ENCODE peak calls at places on chromosomes 16 and 17, in eight cellular contexts. K, U, G, X, Q, P, I and C are unnamed samples. For H3K36me3, the result is how much of the 10 kb centered on the place peaks cover.

GRCh38 chr16:62213763-62214162 is 177.5 kb upstream of the CDH8 start:
- DNase-seq in Q (no peak), U (no peak), P (no peak), X (no peak), I (no peak), K (no peak), G (no peak), C (no peak)

GRCh38 chr17:2054262-2054739 is 602 bp upstream of the HIC1 start:
- DNase-seq in P (no peak), U (peak), K (peak), Q (no peak), G (no peak), X (no peak), I (no peak), C (no peak)

GRCh38 chr17:57425903-57426574 is 169.7 kb downstream of the MSI2 start:
- DNase-seq in P (no peak), X (no peak), I (no peak), G (no peak), K (no peak), U (no peak), Q (no peak), C (peak)

GRCh38 chr17:62727916-62728672 is 80.0 kb downstream of the MARCHF10 start:
- DNase-seq in K (no peak), U (no peak), X (no peak), Q (no peak), G (no peak), I (no peak), P (no peak), C (no peak)

GRCh38 chr17:43873091-43873490 is 26.1 kb downstream of the CD300LG start:
- DNase-seq in Q (peak), K (no peak), P (no peak), I (no peak), U (no peak), X (no peak), G (peak), C (no peak)

GRCh38 chr17:18145811-18146210 is 37.3 kb downstream of the MYO15A start:
- DNase-seq in U (no peak), Q (no peak), I (no peak), G (no peak), P (no peak), K (no peak), X (no peak), C (no peak)

GRCh38 chr16:85539084-85539483 is 74.0 kb upstream of the GSE1 start:
- DNase-seq in P (no peak), I (no peak), X (no peak), Q (no peak), U (no peak), K (no peak), G (no peak), C (no peak)

GRCh38 chr16:86016201-86016965 is 117.4 kb downstream of the IRF8 start:
- DNase-seq in G (peak), K (no peak), X (peak), I (no peak), Q (peak), P (peak), U (peak), C (peak)

GRCh38 chr16:84062734-84063640 is 20.4 kb upstream of the SLC38A8 start:
- DNase-seq in K (peak), X (peak), U (peak), P (peak), Q (peak), I (peak), G (peak), C (peak)

GRCh38 chr17:57672205-57672632 is 72.9 kb downstream of the CCDC182 start:
- DNase-seq in Q (no peak), K (no peak), G (peak), U (peak), X (no peak), P (peak), I (peak), C (no peak)

GRCh38 chr16:81265658-81266451 is 27.4 kb downstream of the BCO1 start:
- DNase-seq in I (peak), K (no peak), U (peak), P (peak), X (no peak), G (peak), Q (peak), C (no peak)

GRCh38 chr16:19127205-19127604 is 13.4 kb downstream of the ITPRIPL2 start:
- DNase-seq in X (no peak), U (no peak), Q (no peak), K (no peak), P (no peak), I (no peak), G (no peak), C (no peak)

GRCh38 chr16:87860553-87861299 is 8.6 kb downstream of the SLC7A5 start:
- DNase-seq in K (no peak), G (no peak), X (no peak), P (no peak), I (no peak), Q (no peak), U (peak), C (no peak)

GRCh38 chr17:67602974-67603373 is 114.8 kb upstream of the NOL11 start:
- DNase-seq in G (peak), U (peak), P (no peak), X (peak), I (no peak), Q (peak), K (peak), C (peak)

GRCh38 chr16:89409161-89409711 is 81.1 kb downstream of the ANKRD11 start:
- DNase-seq in G (no peak), Q (peak), P (no peak), I (no peak), U (peak), K (peak), X (no peak), C (peak)

GRCh38 chr17:44925731-44926697 is 10.7 kb upstream of the GFAP start:
- DNase-seq in P (peak), X (no peak), G (no peak), U (no peak), I (no peak), Q (no peak), K (no peak), C (no peak)

GRCh38 chr16:68382296-68382718 is 66.0 kb downstream of the SMPD3 start:
- DNase-seq in K (peak), I (no peak), G (peak), X (no peak), U (no peak), Q (peak), P (no peak), C (no peak)

GRCh38 chr17:8679136-8679535 is 48.6 kb upstream of the MYH10 start:
- DNase-seq in K (no peak), X (no peak), U (peak), G (no peak), P (no peak), Q (no peak), I (no peak), C (no peak)

GRCh38 chr17:5133311-5133710 is 17.5 kb downstream of the USP6 start:
- DNase-seq in X (no peak), U (no peak), Q (no peak), P (peak), G (peak), K (no peak), I (no peak), C (no peak)

GRCh38 chr17:2057130-2057713 is 2.3 kb downstream of the HIC1 start:
- DNase-seq in Q (no peak), X (no peak), P (no peak), K (no peak), U (no peak), G (no peak), I (no peak), C (no peak)

GRCh38 chr16:88345943-88346560 is 36.7 kb upstream of the ZNF469 start:
- DNase-seq in Q (no peak), K (no peak), G (no peak), P (peak), U (no peak), X (no peak), I (no peak), C (no peak)

GRCh38 chr17:27233783-27234182 is 60.1 kb upstream of the WSB1 start:
- DNase-seq in X (no peak), P (no peak), I (no peak), G (no peak), K (no peak), Q (no peak), U (no peak), C (no peak)

GRCh38 chr17:2511462-2512369 is at the start of gene METTL16:
- DNase-seq in U (peak), P (peak), I (peak), Q (peak), K (peak), X (peak), G (peak), C (peak)

GRCh38 chr16:53785044-53785443 is 81.1 kb downstream of the FTO start:
- DNase-seq in K (no peak), P (no peak), I (no peak), Q (no peak), X (no peak), G (no peak), U (peak), C (no peak)

GRCh38 chr17:8189041-8189710 is 804 bp downstream of the BORCS6 start:
- DNase-seq in I (no peak), G (peak), X (no peak), K (peak), U (peak), Q (peak), P (no peak), C (peak)

GRCh38 chr16:3850544-3850899 is 30.0 kb downstream of the CREBBP start:
- DNase-seq in U (no peak), G (no peak), Q (no peak), X (no peak), I (no peak), K (no peak), P (no peak), C (no peak)

GRCh38 chr17:69069289-69069688 is 8.6 kb upstream of the ABCA9 start:
- DNase-seq in P (no peak), G (no peak), I (no peak), Q (no peak), X (no peak), U (no peak), K (no peak), C (no peak)

GRCh38 chr17:28865946-28866752 is 11.3 kb downstream of the ERAL1 start:
- DNase-seq in X (no peak), G (no peak), I (no peak), P (no peak), K (no peak), U (peak), Q (peak), C (no peak)

GRCh38 chr16:11799509-11800384 is 2.7 kb upstream of the ZC3H7A start:
- DNase-seq in P (no peak), Q (no peak), X (no peak), K (peak), I (no peak), U (no peak), G (no peak), C (peak)

DNA sequence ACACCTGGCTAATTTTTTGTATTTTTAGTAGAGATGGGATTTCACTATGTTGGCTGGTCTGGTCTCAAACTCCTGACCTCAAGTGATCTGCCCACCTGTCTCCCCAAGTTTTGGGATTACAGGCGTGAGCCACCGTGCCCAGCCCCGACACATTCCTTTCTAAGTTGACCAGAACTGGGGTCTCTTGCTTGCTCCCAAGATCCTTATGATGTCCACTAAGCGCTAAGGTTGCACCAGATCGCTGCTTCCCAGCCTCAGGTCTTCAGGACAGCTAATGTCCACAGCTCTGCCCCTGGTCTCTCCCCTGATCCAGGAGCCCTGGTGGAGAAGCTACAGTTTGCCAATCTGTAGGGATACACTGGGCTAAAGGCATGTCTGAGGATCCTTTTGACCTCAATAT is 29.5 kb downstream of the NSMCE1 start:
- DNase-seq in K (no peak), Q (no peak), G (no peak), U (no peak), P (no peak), I (no peak), X (no peak), C (no peak)
- H3K27ac ChIP-seq in K (peak), Q (no peak), G (peak), U (no peak), P (no peak), I (no peak), X (no peak), C (peak)

GRCh38 chr16:293043-293775 is 10.2 kb downstream of the PDIA2 start:
- DNase-seq in U (no peak), I (no peak), Q (no peak), G (no peak), P (no peak), X (no peak), K (no peak), C (no peak)
- H3K36me3 ChIP-seq in U (under half), I (under half), Q (under half), G (under half), P (under half), X (under half), K (under half), C (under half)

GRCh38 chr16:73457851-73458250 is 409.9 kb upstream of the ZFHX3 start:
- DNase-seq in P (no peak), U (no peak), Q (no peak), X (no peak), K (no peak), G (no peak), I (no peak), C (no peak)

GRCh38 chr16:73464834-73465233 is 416.9 kb upstream of the ZFHX3 start:
- DNase-seq in Q (no peak), P (no peak), U (no peak), I (no peak), X (no peak), G (no peak), K (no peak), C (no peak)

GRCh38 chr16:73459586-73459985 is 411.7 kb upstream of the ZFHX3 start:
- DNase-seq in P (no peak), K (no peak), G (no peak), Q (no peak), U (no peak), I (no peak), X (no peak), C (no peak)
- H3K27ac ChIP-seq in P (no peak), K (no peak), G (no peak), Q (no peak), U (no peak), I (no peak), X (no peak), C (no peak)

DNA sequence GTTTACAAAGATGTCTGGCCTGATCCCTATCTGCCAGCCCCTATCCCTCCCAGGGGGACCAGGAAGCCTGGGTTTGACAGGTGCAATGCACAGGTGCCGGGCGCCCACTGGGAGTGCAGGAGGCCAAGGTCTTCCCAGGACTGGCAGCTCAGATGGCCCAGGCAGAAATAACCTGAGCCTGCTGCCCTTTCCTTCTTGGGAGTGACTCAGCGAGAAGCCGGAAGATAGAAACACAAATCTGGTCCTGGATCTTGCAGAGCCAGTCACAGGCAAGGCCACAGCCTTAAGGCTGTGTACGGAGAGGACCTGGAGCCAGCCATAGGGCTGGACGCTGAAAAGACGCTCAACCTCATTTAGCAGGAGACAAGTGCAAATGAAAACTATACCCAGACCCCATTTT is 27.7 kb downstream of the GPR142 start:
- DNase-seq in P (no peak), X (no peak), U (no peak), K (no peak), Q (peak), G (no peak), I (no peak), C (no peak)
- H3K36me3 ChIP-seq in P (under half), X (under half), U (under half), K (under half), Q (under half), G (under half), I (under half), C (under half)

GRCh38 chr17:7027335-7027734 is 4.5 kb downstream of the BCL6B start:
- DNase-seq in Q (no peak), G (no peak), K (no peak), I (no peak), X (no peak), P (peak), U (no peak), C (no peak)
- H3K27ac ChIP-seq in Q (no peak), G (no peak), K (no peak), I (peak), X (no peak), P (no peak), U (no peak), C (no peak)

GRCh38 chr17:40028595-40028994 is 13.4 kb downstream of the CSF3 start:
- DNase-seq in P (no peak), K (no peak), I (no peak), G (no peak), X (no peak), Q (no peak), U (no peak), C (no peak)
- H3K36me3 ChIP-seq in P (under half), K (under half), I (half or more), G (under half), X (half or more), Q (under half), U (under half), C (half or more)

DNA sequence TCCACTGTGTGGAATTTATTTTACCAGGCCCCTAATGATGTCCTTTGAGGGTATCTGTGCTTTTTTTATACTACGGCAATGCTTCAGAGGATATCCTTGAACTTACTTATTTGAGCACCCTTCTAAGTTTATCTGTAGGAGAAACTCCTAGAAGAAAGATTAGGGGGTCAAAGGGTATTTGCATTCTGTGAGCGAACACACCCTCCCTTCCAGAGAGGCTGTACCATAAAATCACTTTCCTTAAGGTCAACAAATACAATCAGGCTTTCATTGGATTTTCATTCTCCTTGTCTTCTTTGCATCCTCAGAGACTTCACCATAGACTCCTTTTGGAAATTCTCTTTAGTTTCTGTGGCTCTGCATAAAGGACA is 4.7 kb upstream of the C1QTNF1 start:
- DNase-seq in K (no peak), G (no peak), Q (peak), I (no peak), X (no peak), P (no peak), U (no peak), C (no peak)
- H3K27ac ChIP-seq in K (no peak), G (peak), Q (no peak), I (peak), X (no peak), P (no peak), U (no peak), C (no peak)

GRCh38 chr16:22308824-22309520 is 11.8 kb downstream of the POLR3E start:
- DNase-seq in X (no peak), G (no peak), I (no peak), U (no peak), Q (no peak), K (no peak), P (no peak), C (no peak)
- H3K36me3 ChIP-seq in X (under half), G (under half), I (half or more), U (under half), Q (under half), K (under half), P (under half), C (half or more)

GRCh38 chr17:30117548-30118155 is 1.0 kb downstream of the NSRP1 start:
- DNase-seq in U (peak), I (no peak), G (no peak), K (no peak), X (no peak), Q (no peak), P (no peak), C (no peak)
- H3K27ac ChIP-seq in U (peak), I (peak), G (peak), K (peak), X (no peak), Q (peak), P (peak), C (peak)

GRCh38 chr17:50185724-50186545 is 15.5 kb downstream of the COL1A1 start:
- DNase-seq in X (no peak), K (no peak), G (no peak), P (no peak), I (no peak), Q (no peak), U (peak), C (no peak)

GRCh38 chr17:50188521-50189395 is 12.7 kb downstream of the COL1A1 start:
- DNase-seq in K (no peak), U (peak), Q (no peak), X (no peak), P (no peak), I (no peak), G (no peak), C (no peak)

GRCh38 chr17:50187741-50188520 is 13.5 kb downstream of the COL1A1 start:
- DNase-seq in X (no peak), U (peak), I (no peak), P (no peak), G (no peak), Q (no peak), K (no peak), C (no peak)

GRCh38 chr17:50187403-50187735 is 14.1 kb downstream of the COL1A1 start:
- DNase-seq in U (peak), G (no peak), I (no peak), Q (no peak), X (no peak), P (no peak), K (no peak), C (no peak)

DNA sequence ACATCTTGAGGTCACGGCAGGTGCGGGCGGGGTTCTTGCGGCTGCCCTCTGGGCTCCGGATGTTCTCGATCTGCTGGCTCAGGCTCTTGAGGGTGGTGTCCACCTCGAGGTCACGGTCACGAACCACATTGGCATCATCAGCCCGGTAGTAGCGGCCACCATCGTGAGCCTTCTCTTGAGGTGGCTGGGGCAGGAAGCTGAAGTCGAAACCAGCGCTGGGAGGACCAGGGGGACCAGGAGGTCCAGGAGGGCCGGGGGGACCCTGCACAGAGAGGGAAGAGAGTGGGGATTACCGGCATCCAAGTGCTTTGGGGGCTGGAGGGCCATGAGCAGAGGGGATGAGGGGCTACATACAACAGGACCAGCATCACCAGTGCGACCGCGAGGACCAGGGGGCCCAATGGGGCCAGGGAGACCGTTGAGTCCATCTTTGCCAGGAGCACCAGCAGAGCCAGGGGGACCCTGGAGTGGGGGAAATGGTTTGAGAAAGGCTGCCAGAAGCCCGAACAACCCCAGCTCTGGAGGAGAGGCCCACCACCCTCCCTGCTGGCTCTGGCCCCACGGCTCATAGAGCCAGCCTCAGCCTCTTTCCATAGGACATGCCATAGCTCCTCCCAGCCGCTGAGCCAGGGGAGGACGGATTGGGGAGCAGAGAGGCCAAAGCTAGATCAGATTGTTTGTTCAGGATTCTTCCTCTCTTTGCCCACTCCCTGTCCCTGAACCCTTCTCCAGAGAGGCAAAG is 14.6 kb downstream of the COL1A1 start:
- DNase-seq in I (no peak), K (no peak), G (no peak), Q (no peak), P (no peak), X (no peak), U (peak), C (no peak)
- H3K36me3 ChIP-seq in I (under half), K (under half), G (under half), Q (under half), P (under half), X (under half), U (under half), C (under half)